ENCODE peak calls at places on chromosomes 12 and 14, in five cellular contexts. One of them, this sample, is unnamed.
A peak's percentile ranks its signal among the peaks of the same experiment; 100 is the strongest.

GRCh38 chr14:64970041-64970440 is 2.1 kb downstream of the RAB15 start:
- DNase-seq in ovary: no peak
- DNase-seq in CD14-positive monocyte: no peak
- DNase-seq in T-helper 9 cell: no peak
- DNase-seq in CD4-positive, alpha-beta T cell: no peak
- DNase-seq in this sample: no peak

GRCh38 chr12:14416658-14417057 is 51.2 kb downstream of the ATF7IP start:
- DNase-seq in ovary: no peak
- DNase-seq in CD14-positive monocyte: no peak
- DNase-seq in T-helper 9 cell: no peak
- DNase-seq in CD4-positive, alpha-beta T cell: peak; percentile 24
- DNase-seq in this sample: no peak

GRCh38 chr12:113598815-113599406 is 127.2 kb upstream of the LHX5 start:
- DNase-seq in ovary: no peak
- DNase-seq in CD14-positive monocyte: no peak
- DNase-seq in T-helper 9 cell: no peak
- DNase-seq in CD4-positive, alpha-beta T cell: no peak
- DNase-seq in this sample: no peak

GRCh38 chr12:42237052-42237852 is 796 bp downstream of the YAF2 start:
- DNase-seq in ovary: peak; percentile 72
- DNase-seq in CD14-positive monocyte: peak; percentile 75
- DNase-seq in T-helper 9 cell: peak; percentile 56
- DNase-seq in CD4-positive, alpha-beta T cell: peak; percentile 62
- DNase-seq in this sample: peak; percentile 75

GRCh38 chr14:54719406-54719805 is 152.5 kb downstream of the SAMD4A start:
- DNase-seq in ovary: no peak
- DNase-seq in CD14-positive monocyte: no peak
- DNase-seq in T-helper 9 cell: no peak
- DNase-seq in CD4-positive, alpha-beta T cell: no peak
- DNase-seq in this sample: no peak

GRCh38 chr14:85634205-85634604 is 104.3 kb downstream of the FLRT2 start:
- DNase-seq in ovary: no peak
- DNase-seq in CD14-positive monocyte: no peak
- DNase-seq in T-helper 9 cell: no peak
- DNase-seq in CD4-positive, alpha-beta T cell: no peak
- DNase-seq in this sample: no peak

GRCh38 chr14:62097072-62097471 is 334.9 kb downstream of the SNAPC1 start:
- DNase-seq in ovary: no peak
- DNase-seq in CD14-positive monocyte: no peak
- DNase-seq in T-helper 9 cell: no peak
- DNase-seq in CD4-positive, alpha-beta T cell: no peak
- DNase-seq in this sample: no peak

GRCh38 chr12:79887912-79888311 is 47.0 kb downstream of the PPP1R12A start:
- DNase-seq in ovary: no peak
- DNase-seq in CD14-positive monocyte: no peak
- DNase-seq in T-helper 9 cell: no peak
- DNase-seq in CD4-positive, alpha-beta T cell: no peak
- DNase-seq in this sample: no peak

GRCh38 chr12:27244680-27245005 is 557 bp downstream of the STK38L start:
- DNase-seq in ovary: no peak
- DNase-seq in CD14-positive monocyte: no peak
- DNase-seq in T-helper 9 cell: no peak
- DNase-seq in CD4-positive, alpha-beta T cell: no peak
- DNase-seq in this sample: no peak

GRCh38 chr14:65170768-65171251 is 68.5 kb upstream of the MAX start:
- DNase-seq in ovary: no peak
- DNase-seq in CD14-positive monocyte: no peak
- DNase-seq in T-helper 9 cell: peak; percentile 12
- DNase-seq in CD4-positive, alpha-beta T cell: peak; percentile 28
- DNase-seq in this sample: peak; percentile 59

GRCh38 chr14:37234222-37234621 is 36.5 kb downstream of the MIPOL1 start:
- DNase-seq in ovary: no peak
- DNase-seq in CD14-positive monocyte: no peak
- DNase-seq in T-helper 9 cell: no peak
- DNase-seq in CD4-positive, alpha-beta T cell: no peak
- DNase-seq in this sample: no peak

GRCh38 chr14:44112774-44113460 is 394.2 kb downstream of the FSCB start:
- DNase-seq in ovary: no peak
- DNase-seq in CD14-positive monocyte: no peak
- DNase-seq in T-helper 9 cell: no peak
- DNase-seq in CD4-positive, alpha-beta T cell: no peak
- DNase-seq in this sample: no peak

GRCh38 chr12:99035776-99036175 is 390.7 kb downstream of the APAF1 start:
- DNase-seq in ovary: no peak
- DNase-seq in CD14-positive monocyte: no peak
- DNase-seq in T-helper 9 cell: no peak
- DNase-seq in CD4-positive, alpha-beta T cell: no peak
- DNase-seq in this sample: no peak

GRCh38 chr12:117165342-117165741 is 24.9 kb downstream of the FBXO21 start:
- DNase-seq in ovary: no peak
- DNase-seq in CD14-positive monocyte: no peak
- DNase-seq in T-helper 9 cell: no peak
- DNase-seq in CD4-positive, alpha-beta T cell: no peak
- DNase-seq in this sample: no peak

GRCh38 chr12:125121095-125121494 is 55.9 kb downstream of the AACS start:
- DNase-seq in ovary: no peak
- DNase-seq in CD14-positive monocyte: no peak
- DNase-seq in T-helper 9 cell: no peak
- DNase-seq in CD4-positive, alpha-beta T cell: no peak
- DNase-seq in this sample: no peak

GRCh38 chr14:46139668-46140067 is 511.9 kb downstream of the RPL10L start:
- DNase-seq in ovary: no peak
- DNase-seq in CD14-positive monocyte: no peak
- DNase-seq in T-helper 9 cell: no peak
- DNase-seq in CD4-positive, alpha-beta T cell: no peak
- DNase-seq in this sample: no peak

GRCh38 chr14:72714094-72714493 is 179.8 kb downstream of the DPF3 start:
- DNase-seq in ovary: no peak
- DNase-seq in CD14-positive monocyte: no peak
- DNase-seq in T-helper 9 cell: no peak
- DNase-seq in CD4-positive, alpha-beta T cell: no peak
- DNase-seq in this sample: peak; percentile 66

GRCh38 chr12:131229426-131230339 is 276.0 kb downstream of the ADGRD1 start:
- DNase-seq in ovary: no peak
- DNase-seq in CD14-positive monocyte: no peak
- DNase-seq in T-helper 9 cell: no peak
- DNase-seq in CD4-positive, alpha-beta T cell: no peak
- DNase-seq in this sample: no peak

GRCh38 chr14:73784065-73784987 is 67.3 kb upstream of the PTGR2 start:
- DNase-seq in ovary: no peak
- DNase-seq in CD14-positive monocyte: no peak
- DNase-seq in T-helper 9 cell: no peak
- DNase-seq in CD4-positive, alpha-beta T cell: no peak
- DNase-seq in this sample: no peak

GRCh38 chr12:5222011-5222461 is 178.4 kb downstream of the KCNA5 start:
- DNase-seq in ovary: no peak
- DNase-seq in CD14-positive monocyte: no peak
- DNase-seq in T-helper 9 cell: no peak
- DNase-seq in CD4-positive, alpha-beta T cell: no peak
- DNase-seq in this sample: no peak

GRCh38 chr12:96208801-96209534 is 14.8 kb downstream of the ELK3 start:
- DNase-seq in ovary: no peak
- DNase-seq in CD14-positive monocyte: no peak
- DNase-seq in T-helper 9 cell: no peak
- DNase-seq in CD4-positive, alpha-beta T cell: no peak
- DNase-seq in this sample: no peak

GRCh38 chr14:103890836-103891666 is 37.2 kb upstream of the TDRD9 start:
- DNase-seq in ovary: no peak
- DNase-seq in CD14-positive monocyte: no peak
- DNase-seq in T-helper 9 cell: no peak
- DNase-seq in CD4-positive, alpha-beta T cell: no peak
- DNase-seq in this sample: no peak

GRCh38 chr12:15192721-15193120 is 28.5 kb downstream of the RERG start:
- DNase-seq in ovary: no peak
- DNase-seq in CD14-positive monocyte: no peak
- DNase-seq in T-helper 9 cell: no peak
- DNase-seq in CD4-positive, alpha-beta T cell: no peak
- DNase-seq in this sample: no peak

This sample was measured in stimulated activated naive CD8-positive, alpha-beta T cell treated with anti-CD3 and anti-CD28 coated beads, Interleukin-15, Interleukin-2, amounts not matched to agents 100 U/mL and 50 U/mL, for 24 hours.